ENCODE peak calls at places on chromosome 6, in six cellular contexts. W is IMR-90, M is SK-N-SH, S is A549, T is K562, G is HepG2. R is an unnamed sample.

GRCh38 chr6:38782616-38783015 is 67.5 kb downstream of the DNAH8 start:
- DNase-seq in M (no peak), W (no peak), T (no peak), S (no peak), G (no peak), R (no peak)

GRCh38 chr6:108559884-108560462 is 744 bp upstream of the FOXO3 start:
- DNase-seq in T (peak; percentile 46), W (peak; percentile 74), G (peak; percentile 39), M (peak; percentile 70), S (peak; percentile 67), R (no peak)

GRCh38 chr6:164039954-164040375 is 625.4 kb downstream of the QKI start:
- DNase-seq in S (no peak), G (no peak), W (no peak), M (no peak), T (peak; percentile 98), R (no peak)

GRCh38 chr6:1562171-1562955 is 47.4 kb upstream of the FOXC1 start:
- DNase-seq in S (no peak), T (no peak), M (no peak), G (no peak), W (no peak), R (no peak)

GRCh38 chr6:33344771-33345697 is 27.5 kb upstream of the ZBTB22 start:
- DNase-seq in T (peak; percentile 85), S (peak; percentile 73), G (peak; percentile 69), M (peak; percentile 68), W (peak; percentile 81), R (peak; percentile 74)

GRCh38 chr6:96947055-96947454 is 22.5 kb downstream of the KLHL32 start:
- DNase-seq in W (no peak), M (no peak), G (no peak), S (no peak), T (no peak), R (no peak)

GRCh38 chr6:43687437-43688347 is at the start of gene MRPS18A:
- DNase-seq in G (peak; percentile 78), S (peak; percentile 65), M (peak; percentile 90), T (peak; percentile 92), W (peak; percentile 80), R (peak; percentile 69)

GRCh38 chr6:52571099-52571755 is 5.6 kb downstream of the TRAM2 start:
- DNase-seq in W (no peak), S (no peak), T (no peak), M (peak; percentile 70), G (no peak), R (no peak)

GRCh38 chr6:168937061-168937460 is 316.6 kb downstream of the THBS2 start:
- DNase-seq in G (no peak), T (no peak), M (no peak), W (peak; percentile 12), S (no peak), R (no peak)

GRCh38 chr6:150249261-150249660 is 106.4 kb downstream of the PPP1R14C start:
- DNase-seq in M (no peak), W (no peak), G (no peak), S (no peak), T (no peak), R (no peak)

GRCh38 chr6:143823463-143824006 is 19.6 kb upstream of the LTV1 start:
- DNase-seq in T (no peak), W (peak; percentile 33), G (no peak), S (no peak), M (no peak), R (no peak)

GRCh38 chr6:41503841-41504525 is 42.2 kb upstream of the FOXP4 start:
- DNase-seq in M (peak; percentile 82), S (peak; percentile 21), T (no peak), W (peak; percentile 73), G (peak; percentile 52), R (no peak)

GRCh38 chr6:70901324-70901723 is 55.5 kb downstream of the B3GAT2 start:
- DNase-seq in W (no peak), M (no peak), T (no peak), S (peak; percentile 8), G (no peak), R (peak; percentile 4)

GRCh38 chr6:169074551-169074950 is 179.1 kb downstream of the THBS2 start:
- DNase-seq in W (peak; percentile 47), M (no peak), T (no peak), S (no peak), G (no peak), R (no peak)

DNA sequence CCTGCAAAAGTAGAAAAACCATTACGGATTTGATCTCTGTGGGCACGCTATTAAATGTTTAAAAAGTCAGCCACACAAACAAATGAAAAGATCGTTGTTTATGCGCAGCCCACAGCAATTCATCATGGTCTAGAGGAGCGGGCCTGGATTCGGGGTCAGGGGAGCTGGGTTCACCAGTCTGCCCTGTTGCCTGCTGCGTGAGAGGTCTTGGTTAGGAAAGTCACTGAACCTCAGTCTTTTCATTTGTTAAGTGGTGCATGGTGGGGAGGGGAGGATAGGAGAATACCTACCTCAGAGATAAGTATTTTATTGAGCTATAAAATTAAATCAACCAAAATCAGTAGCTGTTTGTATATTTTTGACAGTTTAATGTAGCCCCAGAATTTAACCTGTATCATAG is 47.3 kb upstream of the FYN start:
- DNase-seq in G (no peak), M (no peak), T (no peak), W (no peak), S (no peak), R (no peak)
- TF ChIP-seq RAD21 in G (no peak), M (no peak), T (no peak), W (no peak), S (no peak), R (no peak)

GRCh38 chr6:137043710-137044365 is 927 bp downstream of the IL20RA start:
- DNase-seq in W (peak; percentile 28), S (peak; percentile 16), M (no peak), G (no peak), T (no peak), R (no peak)

GRCh38 chr6:137045221-137045789 is 540 bp upstream of the IL20RA start:
- DNase-seq in T (no peak), W (no peak), G (no peak), S (no peak), M (no peak), R (no peak)

GRCh38 chr6:137046871-137047412 is 2.2 kb upstream of the IL20RA start:
- DNase-seq in T (no peak), S (no peak), M (no peak), G (no peak), W (no peak), R (no peak)

GRCh38 chr6:137040393-137040792 is 4.4 kb downstream of the IL20RA start:
- DNase-seq in G (no peak), M (no peak), T (no peak), S (no peak), W (no peak), R (no peak)

DNA sequence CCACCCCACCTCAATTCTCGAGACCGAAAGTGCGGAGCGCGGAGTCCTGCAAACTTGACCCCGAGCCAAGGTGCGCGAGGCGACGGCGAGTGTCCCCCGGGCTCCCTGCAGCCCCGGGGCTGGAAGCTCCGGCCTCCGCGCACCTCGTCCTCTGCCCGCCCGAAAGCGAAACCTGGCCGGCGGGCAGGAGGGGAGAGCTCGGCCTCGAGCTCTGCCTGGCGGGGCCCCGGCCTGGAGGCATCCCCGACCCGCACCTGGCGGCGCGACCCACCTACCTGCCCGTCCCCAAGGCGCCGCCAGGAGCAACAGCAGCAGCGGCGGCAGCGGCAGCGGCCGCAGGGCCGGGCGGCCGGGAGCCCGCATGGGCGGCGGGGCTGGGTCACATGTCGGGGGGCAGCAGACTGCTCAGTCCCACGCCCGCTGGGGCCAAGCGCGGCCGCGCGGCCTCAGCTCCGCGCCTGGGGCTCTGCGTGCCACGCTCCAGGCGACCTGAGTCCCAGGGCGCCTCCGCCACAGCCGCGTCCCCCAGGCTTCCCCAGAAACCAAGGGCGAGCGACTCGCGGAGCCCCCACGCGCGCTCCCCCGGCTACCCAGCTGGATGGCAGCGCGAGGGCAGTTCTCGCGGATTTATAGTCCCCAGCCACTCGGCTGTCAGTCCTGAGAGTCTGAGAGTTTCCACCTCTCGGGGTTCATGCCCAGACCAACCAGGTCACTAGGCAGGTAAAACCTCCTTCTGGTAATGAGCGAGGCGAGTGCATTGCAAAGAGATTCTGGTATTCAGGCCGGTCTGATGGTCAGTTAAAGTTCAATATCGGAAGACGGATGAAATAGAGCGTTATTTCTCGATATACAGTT is at the start of gene IL20RA:
- DNase-seq in M (peak; percentile 87), G (no peak), T (no peak), S (no peak), W (no peak), R (no peak)
- TF ChIP-seq RAD21 in M (no peak), G (no peak), T (no peak), S (no peak), W (no peak), R (no peak)

GRCh38 chr6:131628726-131629125 is 684 bp upstream of the MED23 start:
- DNase-seq in G (no peak), T (no peak), M (no peak), S (no peak), W (no peak), R (no peak)
- TF ChIP-seq RAD21 in G (no peak), T (no peak), M (no peak), S (no peak), W (no peak), R (no peak)

GRCh38 chr6:45630314-45630713 is 252.6 kb upstream of the SUPT3H start:
- DNase-seq in M (no peak), S (no peak), T (no peak), W (no peak), G (no peak), R (no peak)

GRCh38 chr6:45626087-45626891 is 248.6 kb upstream of the SUPT3H start:
- DNase-seq in W (peak; percentile 84), G (no peak), S (no peak), M (no peak), T (no peak), R (no peak)

GRCh38 chr6:45633272-45633908 is 255.7 kb upstream of the SUPT3H start:
- DNase-seq in T (no peak), M (no peak), S (no peak), W (no peak), G (no peak), R (no peak)

GRCh38 chr6:45630801-45631200 is 253.1 kb upstream of the SUPT3H start:
- DNase-seq in M (no peak), S (no peak), T (no peak), G (no peak), W (no peak), R (no peak)

DNA sequence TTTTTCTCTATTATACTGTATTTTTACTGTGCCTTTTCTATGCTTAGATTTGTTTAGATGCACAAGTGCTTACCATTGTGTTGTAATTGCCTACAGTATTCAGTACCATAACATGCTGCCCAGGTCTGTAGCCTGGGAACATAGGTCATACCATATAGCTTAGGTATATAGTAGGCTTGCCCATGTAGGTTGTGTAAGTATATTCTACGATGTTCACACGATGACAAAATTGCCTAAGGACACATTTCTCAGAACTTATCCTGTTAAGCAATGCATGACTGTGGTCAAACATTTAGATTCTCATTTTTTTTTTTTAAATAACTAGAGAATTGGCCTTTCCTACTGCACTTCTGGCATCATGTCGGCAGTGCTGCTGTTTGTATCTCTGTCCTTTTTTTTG is 253.7 kb upstream of the SUPT3H start:
- DNase-seq in S (no peak), T (no peak), M (no peak), W (no peak), G (no peak), R (no peak)
- TF ChIP-seq RAD21 in S (no peak), T (no peak), M (no peak), W (no peak), G (no peak), R (no peak)

DNA sequence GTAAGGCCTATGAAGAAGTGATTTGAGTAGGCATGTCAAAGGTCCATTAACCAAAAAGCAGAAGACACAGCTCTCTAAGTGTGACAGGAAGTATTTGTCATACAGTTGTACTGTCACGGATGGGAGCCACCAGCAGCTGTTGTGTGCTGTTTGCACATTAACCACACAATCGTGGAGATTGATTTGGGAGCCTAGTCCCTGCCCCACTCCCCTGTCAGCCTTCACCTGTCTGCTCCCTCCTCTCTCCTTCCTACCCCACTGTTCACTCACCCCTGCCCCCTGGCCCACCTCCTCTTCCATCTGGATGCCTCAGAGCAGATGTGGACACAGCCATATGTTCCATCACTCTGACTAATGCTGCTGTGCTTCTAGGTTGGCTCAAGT is 124.7 kb upstream of the SPACA1 start:
- DNase-seq in T (no peak), S (no peak), W (no peak), M (peak; percentile 9), G (no peak), R (no peak)
- TF ChIP-seq RAD21 in T (no peak), S (no peak), W (no peak), M (no peak), G (no peak), R (no peak)

R was measured in HCT116.